ENCODE peak calls at places on chromosomes 6 and 20, in four cellular contexts. One of them, this sample, is unnamed.

GRCh38 chr6:3619800-3620199 is 131.7 kb downstream of the PXDC1 start:
- DNase-seq in stimulated activated CD4-positive, alpha-beta T cell treated with anti-CD3 and anti-CD28 coated beads, Interleukin-2, amount 100 ng/mL, for 48 hours: no peak
- DNase-seq in cardiac fibroblast: no peak
- DNase-seq in lower leg skin: peak; percentile 49
- DNase-seq in this sample: no peak

GRCh38 chr6:8080338-8081151 is 16.4 kb upstream of the BLOC1S5 start:
- DNase-seq in stimulated activated CD4-positive, alpha-beta T cell treated with anti-CD3 and anti-CD28 coated beads, Interleukin-2, amount 100 ng/mL, for 48 hours: no peak
- DNase-seq in cardiac fibroblast: peak; percentile 68
- DNase-seq in lower leg skin: no peak
- DNase-seq in this sample: peak; percentile 85

GRCh38 chr6:3377536-3378397 is 79.1 kb downstream of the SLC22A23 start:
- DNase-seq in cardiac fibroblast: no peak
- DNase-seq in lower leg skin: no peak
- DNase-seq in stimulated activated CD4-positive, alpha-beta T cell treated with anti-CD3 and anti-CD28 coated beads, Interleukin-2, amount 100 ng/mL, for 48 hours: no peak
- DNase-seq in this sample: no peak

GRCh38 chr20:47521059-47521808 is 19.5 kb downstream of the NCOA3 start:
- DNase-seq in stimulated activated CD4-positive, alpha-beta T cell treated with anti-CD3 and anti-CD28 coated beads, Interleukin-2, amount 100 ng/mL, for 48 hours: no peak
- DNase-seq in lower leg skin: no peak
- DNase-seq in cardiac fibroblast: no peak
- DNase-seq in this sample: no peak

GRCh38 chr6:158849899-158850806 is 31.0 kb upstream of the EZR start:
- DNase-seq in lower leg skin: no peak
- DNase-seq in cardiac fibroblast: peak; percentile 72
- DNase-seq in stimulated activated CD4-positive, alpha-beta T cell treated with anti-CD3 and anti-CD28 coated beads, Interleukin-2, amount 100 ng/mL, for 48 hours: peak; percentile 38
- DNase-seq in this sample: peak; percentile 92

GRCh38 chr20:23257848-23258746 is 92.5 kb upstream of the NXT1 start:
- DNase-seq in lower leg skin: no peak
- DNase-seq in stimulated activated CD4-positive, alpha-beta T cell treated with anti-CD3 and anti-CD28 coated beads, Interleukin-2, amount 100 ng/mL, for 48 hours: no peak
- DNase-seq in cardiac fibroblast: peak; percentile 95
- DNase-seq in this sample: peak; percentile 90

GRCh38 chr6:128723667-128724066 is 159.3 kb upstream of the LAMA2 start:
- DNase-seq in stimulated activated CD4-positive, alpha-beta T cell treated with anti-CD3 and anti-CD28 coated beads, Interleukin-2, amount 100 ng/mL, for 48 hours: no peak
- DNase-seq in cardiac fibroblast: no peak
- DNase-seq in lower leg skin: no peak
- DNase-seq in this sample: no peak

GRCh38 chr6:148157841-148158240 is 184.8 kb upstream of the SASH1 start:
- DNase-seq in cardiac fibroblast: no peak
- DNase-seq in stimulated activated CD4-positive, alpha-beta T cell treated with anti-CD3 and anti-CD28 coated beads, Interleukin-2, amount 100 ng/mL, for 48 hours: no peak
- DNase-seq in lower leg skin: no peak
- DNase-seq in this sample: no peak

GRCh38 chr6:10144772-10145171 is 270.1 kb downstream of the TFAP2A start:
- DNase-seq in lower leg skin: no peak
- DNase-seq in cardiac fibroblast: no peak
- DNase-seq in stimulated activated CD4-positive, alpha-beta T cell treated with anti-CD3 and anti-CD28 coated beads, Interleukin-2, amount 100 ng/mL, for 48 hours: no peak
- DNase-seq in this sample: no peak

GRCh38 chr6:52498538-52499017 is 78.3 kb downstream of the TRAM2 start:
- DNase-seq in stimulated activated CD4-positive, alpha-beta T cell treated with anti-CD3 and anti-CD28 coated beads, Interleukin-2, amount 100 ng/mL, for 48 hours: no peak
- DNase-seq in cardiac fibroblast: no peak
- DNase-seq in lower leg skin: no peak
- DNase-seq in this sample: no peak

GRCh38 chr20:44431118-44431501 is 44.6 kb upstream of the TTPAL start:
- DNase-seq in stimulated activated CD4-positive, alpha-beta T cell treated with anti-CD3 and anti-CD28 coated beads, Interleukin-2, amount 100 ng/mL, for 48 hours: no peak
- DNase-seq in cardiac fibroblast: no peak
- DNase-seq in lower leg skin: no peak
- DNase-seq in this sample: no peak

GRCh38 chr20:10708342-10709185 is 34.8 kb upstream of the JAG1 start:
- DNase-seq in stimulated activated CD4-positive, alpha-beta T cell treated with anti-CD3 and anti-CD28 coated beads, Interleukin-2, amount 100 ng/mL, for 48 hours: no peak
- DNase-seq in lower leg skin: no peak
- DNase-seq in cardiac fibroblast: peak; percentile 77
- DNase-seq in this sample: peak; percentile 22

GRCh38 chr20:57856658-57857057 is 146.8 kb upstream of the PMEPA1 start:
- DNase-seq in cardiac fibroblast: no peak
- DNase-seq in lower leg skin: no peak
- DNase-seq in stimulated activated CD4-positive, alpha-beta T cell treated with anti-CD3 and anti-CD28 coated beads, Interleukin-2, amount 100 ng/mL, for 48 hours: no peak
- DNase-seq in this sample: no peak

GRCh38 chr6:95325858-95326257 is 251.5 kb upstream of the MANEA start:
- DNase-seq in cardiac fibroblast: no peak
- DNase-seq in stimulated activated CD4-positive, alpha-beta T cell treated with anti-CD3 and anti-CD28 coated beads, Interleukin-2, amount 100 ng/mL, for 48 hours: no peak
- DNase-seq in lower leg skin: no peak
- DNase-seq in this sample: peak; percentile 82

GRCh38 chr6:31403283-31403989 is at the start of gene MICA:
- DNase-seq in lower leg skin: peak; percentile 98
- DNase-seq in stimulated activated CD4-positive, alpha-beta T cell treated with anti-CD3 and anti-CD28 coated beads, Interleukin-2, amount 100 ng/mL, for 48 hours: peak; percentile 67
- DNase-seq in cardiac fibroblast: peak; percentile 85
- DNase-seq in this sample: peak; percentile 92

GRCh38 chr6:23524556-23524955 is 601.5 kb upstream of the NRSN1 start:
- DNase-seq in cardiac fibroblast: no peak
- DNase-seq in lower leg skin: no peak
- DNase-seq in stimulated activated CD4-positive, alpha-beta T cell treated with anti-CD3 and anti-CD28 coated beads, Interleukin-2, amount 100 ng/mL, for 48 hours: no peak
- DNase-seq in this sample: no peak

GRCh38 chr6:168286116-168286515 is 33.5 kb downstream of the DACT2 start:
- DNase-seq in lower leg skin: peak; percentile 64
- DNase-seq in cardiac fibroblast: no peak
- DNase-seq in stimulated activated CD4-positive, alpha-beta T cell treated with anti-CD3 and anti-CD28 coated beads, Interleukin-2, amount 100 ng/mL, for 48 hours: no peak
- DNase-seq in this sample: no peak

GRCh38 chr6:1436334-1437306 is 47.2 kb downstream of the FOXF2 start:
- DNase-seq in cardiac fibroblast: peak; percentile 76
- DNase-seq in lower leg skin: no peak
- DNase-seq in stimulated activated CD4-positive, alpha-beta T cell treated with anti-CD3 and anti-CD28 coated beads, Interleukin-2, amount 100 ng/mL, for 48 hours: peak; percentile 66
- DNase-seq in this sample: peak; percentile 51

GRCh38 chr20:62658593-62659159 is 16.4 kb downstream of the SLCO4A1 start:
- DNase-seq in stimulated activated CD4-positive, alpha-beta T cell treated with anti-CD3 and anti-CD28 coated beads, Interleukin-2, amount 100 ng/mL, for 48 hours: no peak
- DNase-seq in lower leg skin: no peak
- DNase-seq in cardiac fibroblast: no peak
- DNase-seq in this sample: no peak

GRCh38 chr6:11161031-11161966 is 49.8 kb upstream of the ERVFRD-1 start:
- DNase-seq in cardiac fibroblast: no peak
- DNase-seq in stimulated activated CD4-positive, alpha-beta T cell treated with anti-CD3 and anti-CD28 coated beads, Interleukin-2, amount 100 ng/mL, for 48 hours: no peak
- DNase-seq in lower leg skin: no peak
- DNase-seq in this sample: peak; percentile 38

GRCh38 chr6:130307752-130308361 is 58.0 kb upstream of the TMEM200A start:
- DNase-seq in cardiac fibroblast: no peak
- DNase-seq in stimulated activated CD4-positive, alpha-beta T cell treated with anti-CD3 and anti-CD28 coated beads, Interleukin-2, amount 100 ng/mL, for 48 hours: no peak
- DNase-seq in lower leg skin: no peak
- DNase-seq in this sample: peak; percentile 90

GRCh38 chr6:71197770-71198169 is 90.8 kb upstream of the OGFRL1 start:
- DNase-seq in cardiac fibroblast: peak; percentile 45
- DNase-seq in stimulated activated CD4-positive, alpha-beta T cell treated with anti-CD3 and anti-CD28 coated beads, Interleukin-2, amount 100 ng/mL, for 48 hours: no peak
- DNase-seq in lower leg skin: no peak
- DNase-seq in this sample: peak; percentile 37

GRCh38 chr20:23937303-23938117 is 51.1 kb downstream of the GGTLC1 start:
- DNase-seq in cardiac fibroblast: peak; percentile 67
- DNase-seq in stimulated activated CD4-positive, alpha-beta T cell treated with anti-CD3 and anti-CD28 coated beads, Interleukin-2, amount 100 ng/mL, for 48 hours: peak; percentile 41
- DNase-seq in lower leg skin: no peak
- DNase-seq in this sample: no peak

GRCh38 chr6:41257369-41258195 is 28.9 kb downstream of the TREM1 start:
- DNase-seq in cardiac fibroblast: peak; percentile 89
- DNase-seq in lower leg skin: no peak
- DNase-seq in stimulated activated CD4-positive, alpha-beta T cell treated with anti-CD3 and anti-CD28 coated beads, Interleukin-2, amount 100 ng/mL, for 48 hours: no peak
- DNase-seq in this sample: peak; percentile 27

This sample was measured in HCEC 1CT.